ENCODE peak calls at places on chromosomes 11 and 22, in six cellular contexts. M is A549; D is WERI-Rb-1; R is effector memory CD4-positive, alpha-beta T cell; E is right atrium auricular region; L is fibroblast of lung. Q is an unnamed sample.

GRCh38 chr11:118046051-118046963 is 30.6 kb upstream of the TMPRSS4 start:
- DNase-seq in R (peak; percentile 23), E (no peak), D (no peak), L (no peak), M (no peak), Q (peak; percentile 27)

GRCh38 chr22:17540481-17540880 is 22.8 kb upstream of the SLC25A18 start:
- DNase-seq in L (no peak), M (no peak), E (no peak), D (no peak), R (no peak), Q (no peak)

GRCh38 chr11:88275636-88276035 is 61.9 kb downstream of the CTSC start:
- DNase-seq in M (no peak), E (no peak), R (no peak), D (no peak), L (no peak), Q (no peak)

GRCh38 chr11:60887531-60887930 is 18.9 kb downstream of the PRPF19 start:
- DNase-seq in D (peak; percentile 68), E (no peak), L (peak; percentile 27), M (peak; percentile 41), R (no peak), Q (no peak)

GRCh38 chr11:84212467-84213390 is 926.6 kb upstream of the CCDC90B start:
- DNase-seq in L (peak; percentile 2), R (no peak), D (no peak), M (no peak), E (no peak), Q (no peak)

GRCh38 chr11:45654242-45654641 is 11.2 kb downstream of the CHST1 start:
- DNase-seq in R (no peak), D (peak; percentile 50), M (no peak), E (peak; percentile 50), L (no peak), Q (no peak)

GRCh38 chr11:117037279-117037951 is 60.8 kb downstream of the SIK3 start:
- DNase-seq in L (peak; percentile 36), M (no peak), E (no peak), D (no peak), R (no peak), Q (no peak)

GRCh38 chr11:68340003-68340767 is 27.8 kb downstream of the LRP5 start:
- DNase-seq in R (no peak), M (no peak), E (no peak), L (no peak), D (no peak), Q (no peak)

GRCh38 chr11:111019931-111020381 is 225.6 kb upstream of the POU2AF2 start:
- DNase-seq in D (no peak), E (no peak), L (no peak), M (no peak), R (no peak), Q (no peak)

GRCh38 chr11:46120711-46121327 is 435 bp downstream of the PHF21A start:
- DNase-seq in R (no peak), L (peak; percentile 84), D (peak; percentile 57), E (no peak), M (peak; percentile 43), Q (no peak)

GRCh38 chr11:8610532-8611116 is 16.6 kb upstream of the STK33 start:
- DNase-seq in E (no peak), R (no peak), D (no peak), L (no peak), M (no peak), Q (no peak)

GRCh38 chr11:16338397-16338796 is 17.9 kb downstream of the SOX6 start:
- DNase-seq in R (no peak), M (no peak), L (peak; percentile 14), D (no peak), E (no peak), Q (no peak)

GRCh38 chr22:23383491-23384450 is 196.3 kb downstream of the IGLL1 start:
- DNase-seq in E (no peak), D (peak; percentile 91), L (no peak), R (no peak), M (no peak), Q (no peak)

GRCh38 chr11:65500262-65501004 is 1.6 kb downstream of the MALAT1 start:
- DNase-seq in M (no peak), D (no peak), R (no peak), E (no peak), L (peak; percentile 41), Q (no peak)

GRCh38 chr11:119207300-119207570 is 1.1 kb downstream of the CBL start:
- DNase-seq in R (no peak), D (no peak), M (no peak), E (no peak), L (peak; percentile 37), Q (no peak)

GRCh38 chr11:9687736-9688494 is 24.0 kb downstream of the SWAP70 start:
- DNase-seq in D (no peak), R (no peak), E (no peak), L (peak; percentile 29), M (no peak), Q (no peak)

GRCh38 chr11:77066229-77067023 is at the start of gene CAPN5:
- DNase-seq in L (peak; percentile 90), E (peak; percentile 89), M (peak; percentile 95), R (peak; percentile 78), D (peak; percentile 93), Q (peak; percentile 88)

GRCh38 chr11:88414981-88415391 is 77.5 kb upstream of the CTSC start:
- DNase-seq in M (no peak), R (no peak), D (no peak), E (no peak), L (peak; percentile 71), Q (no peak)

GRCh38 chr11:1022411-1022810 is 14.1 kb downstream of the MUC6 start:
- DNase-seq in D (no peak), L (no peak), M (no peak), E (no peak), R (no peak), Q (no peak)

GRCh38 chr11:114448749-114449484 is 9.7 kb downstream of the REXO2 start:
- DNase-seq in M (no peak), D (no peak), E (no peak), L (no peak), R (no peak), Q (no peak)

DNA sequence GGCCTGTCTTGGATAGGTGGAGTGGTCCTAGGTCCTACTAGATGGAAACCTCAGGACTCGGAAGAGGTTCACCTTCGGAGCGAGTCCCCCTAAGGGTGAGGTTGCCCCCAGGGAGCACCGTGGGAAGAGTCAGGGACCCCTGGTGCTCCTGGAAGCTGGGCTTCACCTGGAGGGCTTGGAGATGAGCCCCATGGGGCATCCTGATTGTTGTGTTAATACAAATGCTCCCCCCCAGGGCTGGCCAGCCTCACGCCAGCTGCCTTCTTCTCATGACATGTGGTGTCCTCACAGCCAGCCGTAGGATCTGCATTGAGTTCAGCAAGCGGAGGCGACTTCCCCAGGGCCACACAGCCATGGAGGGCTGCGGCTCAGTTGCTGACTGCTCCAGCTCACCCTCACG is 1487.5 kb downstream of the BRD1 start:
- DNase-seq in E (no peak), L (no peak), D (no peak), M (no peak), R (no peak), Q (no peak)
- H3K9me3 ChIP-seq in E (no peaks in the 10 kb centered on the region), L (no peaks in the 10 kb centered on the region), D (no peaks in the 10 kb centered on the region), M (no peaks in the 10 kb centered on the region), R (no peaks in the 10 kb centered on the region), Q (no peaks in the 10 kb centered on the region)

GRCh38 chr22:43509337-43509736 is 97.5 kb downstream of the MPPED1 start:
- DNase-seq in L (no peak), M (no peak), E (no peak), D (no peak), R (no peak), Q (no peak)

GRCh38 chr22:43512279-43512678 is 100.5 kb downstream of the MPPED1 start:
- DNase-seq in D (no peak), E (no peak), L (no peak), R (no peak), M (no peak), Q (no peak)

GRCh38 chr22:43510226-43511070 is 98.6 kb downstream of the MPPED1 start:
- DNase-seq in R (no peak), M (no peak), E (no peak), L (no peak), D (no peak), Q (no peak)

GRCh38 chr22:43508489-43508888 is 96.7 kb downstream of the MPPED1 start:
- DNase-seq in R (no peak), D (no peak), E (no peak), L (no peak), M (no peak), Q (no peak)

DNA sequence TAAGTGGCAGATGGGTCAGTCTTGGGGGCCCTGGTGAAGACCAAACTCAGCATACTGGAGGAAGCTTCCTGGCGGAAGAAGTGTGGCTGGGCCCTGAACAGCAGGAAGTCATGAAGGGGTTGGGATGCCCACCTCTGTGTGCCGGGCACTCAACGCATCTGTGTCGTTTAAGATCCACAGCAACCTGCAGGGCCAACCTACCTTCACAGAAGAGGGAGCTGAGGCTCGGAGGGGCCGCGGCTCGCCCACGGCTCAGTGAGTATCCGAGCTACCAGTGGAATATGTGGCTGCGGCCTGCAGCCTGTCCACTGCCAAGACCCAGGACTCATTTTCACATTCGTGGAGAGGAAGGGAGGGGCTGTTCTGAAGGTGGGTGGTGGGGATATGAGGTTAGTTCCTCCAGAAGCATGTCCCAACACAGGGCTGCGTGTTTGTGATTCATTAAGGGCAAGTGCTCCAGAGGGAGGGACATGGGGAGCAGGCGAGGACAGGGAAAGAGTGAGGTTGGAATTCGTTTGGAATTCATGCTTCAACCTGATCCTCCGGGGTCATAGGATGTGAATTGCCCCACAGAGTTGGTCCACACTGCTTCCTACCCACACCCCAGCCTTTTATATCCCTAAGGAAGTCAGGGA is 99.6 kb downstream of the MPPED1 start:
- DNase-seq in M (no peak), R (no peak), L (no peak), E (no peak), D (no peak), Q (no peak)
- H3K9me3 ChIP-seq in M (no peaks in the 10 kb centered on the region), R (no peaks in the 10 kb centered on the region), L (no peaks in the 10 kb centered on the region), E (no peaks in the 10 kb centered on the region), D (no peaks in the 10 kb centered on the region), Q (no peaks in the 10 kb centered on the region)

GRCh38 chr22:48592931-48593330 is 1234.7 kb downstream of the BRD1 start:
- DNase-seq in L (no peak), R (no peak), E (no peak), M (no peak), D (no peak), Q (no peak)

GRCh38 chr22:48594016-48594756 is 1233.5 kb downstream of the BRD1 start:
- DNase-seq in E (no peak), M (no peak), R (no peak), D (no peak), L (no peak), Q (no peak)

GRCh38 chr22:48594757-48595510 is 1232.7 kb downstream of the BRD1 start:
- DNase-seq in M (no peak), D (no peak), R (no peak), L (no peak), E (no peak), Q (no peak)

GRCh38 chr22:48592488-48592887 is 1235.2 kb downstream of the BRD1 start:
- DNase-seq in L (no peak), D (no peak), M (no peak), R (no peak), E (no peak), Q (no peak)

GRCh38 chr22:48593551-48593950 is 1234.1 kb downstream of the BRD1 start:
- DNase-seq in E (no peak), M (no peak), R (no peak), L (no peak), D (no peak), Q (no peak)
- H3K9me3 ChIP-seq in E (no peaks in the 10 kb centered on the region), M (no peaks in the 10 kb centered on the region), R (no peaks in the 10 kb centered on the region), L (no peaks in the 10 kb centered on the region), D (no peaks in the 10 kb centered on the region), Q (no peaks in the 10 kb centered on the region)

DNA sequence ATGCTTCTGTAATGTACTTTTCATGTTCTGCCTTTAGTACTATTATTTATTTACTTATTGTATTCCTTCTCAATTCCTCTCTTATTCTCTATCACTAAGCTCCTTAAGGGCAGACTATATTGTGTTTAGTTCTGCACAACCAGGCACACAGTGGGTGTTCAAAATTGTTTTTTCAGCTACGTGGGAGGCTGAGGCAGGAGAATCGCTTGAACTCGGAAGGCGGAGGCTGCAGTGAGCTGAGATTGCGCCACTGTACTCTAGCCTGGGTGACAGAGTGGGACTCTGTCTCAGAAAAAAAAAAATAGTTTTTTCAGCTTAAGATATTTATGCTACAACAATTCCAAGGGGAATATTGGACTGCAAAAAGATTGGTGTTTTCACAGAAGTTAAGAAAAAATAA is 17.4 kb upstream of the DDX17 start:
- DNase-seq in R (no peak), E (no peak), M (no peak), D (no peak), L (no peak), Q (no peak)
- H3K9me3 ChIP-seq in R (no peaks in the 10 kb centered on the region), E (no peaks in the 10 kb centered on the region), M (no peaks in the 10 kb centered on the region), D (no peaks in the 10 kb centered on the region), L (no peaks in the 10 kb centered on the region), Q (no peaks in the 10 kb centered on the region)